ENCODE peak calls at places on chromosomes 3 and 15, in seven cellular contexts. A is iris pigment epithelial cell; O is activated CD4-positive, alpha-beta T cell treated with anti-CD3 and anti-CD28 coated beads, Interleukin-2, amount 10 ng/mL, durations not matched to agents 24 days and 14 days; S is nephron progenitor cell; C is stimulated activated CD4-positive, alpha-beta T cell treated with anti-CD3 and anti-CD28 coated beads, Interleukin-2, amount 100 ng/mL, for 48 hours; I is GDM1; G is T follicular helper cell. N is an unnamed sample.

GRCh38 chr3:186782542-186783069 is 771 bp upstream of the EIF4A2 start:
- DNase-seq in C (no peak), G (no peak), S (no peak), A (peak; percentile 21), I (no peak), O (no peak), N (no peak)

GRCh38 chr15:41124058-41124457 is 8.0 kb upstream of the INO80 start:
- DNase-seq in O (no peak), S (no peak), C (no peak), I (no peak), G (no peak), A (no peak), N (no peak)

GRCh38 chr3:142595951-142596725 is at the start of gene PLS1:
- DNase-seq in O (peak; percentile 98), A (peak; percentile 76), I (peak; percentile 85), C (peak; percentile 84), G (peak; percentile 75), S (peak; percentile 92), N (peak; percentile 71)

GRCh38 chr15:89423981-89424380 is 72.4 kb downstream of the RHCG start:
- DNase-seq in S (no peak), G (no peak), O (no peak), I (no peak), C (no peak), A (no peak), N (no peak)

GRCh38 chr3:127446756-127447155 is 143.8 kb downstream of the TPRA1 start:
- DNase-seq in O (no peak), I (no peak), G (no peak), A (no peak), C (no peak), S (no peak), N (no peak)

GRCh38 chr3:29694783-29695182 is 413.9 kb downstream of the RBMS3 start:
- DNase-seq in A (peak; percentile 97), G (no peak), S (no peak), O (no peak), C (no peak), I (no peak), N (no peak)

GRCh38 chr3:59273976-59274375 is 224.2 kb upstream of the CFAP20DC start:
- DNase-seq in O (no peak), I (no peak), G (no peak), C (no peak), A (peak; percentile 40), S (no peak), N (no peak)

GRCh38 chr3:171326717-171327440 is 133.3 kb downstream of the TNIK start:
- DNase-seq in A (no peak), S (no peak), O (no peak), I (no peak), G (no peak), C (no peak), N (no peak)

GRCh38 chr3:112333002-112333385 is at the start of gene CD200:
- DNase-seq in I (peak; percentile 52), S (peak; percentile 79), O (peak; percentile 87), C (peak; percentile 54), G (peak; percentile 16), A (peak; percentile 57), N (peak; percentile 37)

GRCh38 chr3:12618426-12618825 is 45.5 kb downstream of the RAF1 start:
- DNase-seq in C (no peak), A (no peak), S (no peak), O (no peak), I (no peak), G (no peak), N (no peak)

GRCh38 chr15:84928843-84929168 is 44.3 kb downstream of the SLC28A1 start:
- DNase-seq in A (no peak), G (no peak), I (no peak), S (no peak), C (no peak), O (no peak), N (no peak)

GRCh38 chr3:38314767-38315487 is 31.7 kb upstream of the XYLB start:
- DNase-seq in C (no peak), O (no peak), S (no peak), G (no peak), A (no peak), I (no peak), N (no peak)

GRCh38 chr3:113231391-113231790 is 20.0 kb downstream of the BOC start:
- DNase-seq in G (no peak), C (no peak), A (peak; percentile 64), O (no peak), S (no peak), I (no peak), N (no peak)

N was measured in T-cell.